ENCODE peak calls at places on chromosome 11, in nine cellular contexts. D, V, R, G, I, K, F, S and T are unnamed samples. For H3K9me3, the result is how much of the 10 kb centered on the place peaks cover.

GRCh38 chr11:124315052-124315451 is 1.3 kb upstream of the OR8D1 start:
- DNase-seq in D (no peak), V (no peak), R (no peak), G (no peak), I (no peak), K (no peak), F (no peak), S (no peak), T (peak)

GRCh38 chr11:112361396-112361795 is 100.7 kb upstream of the PLET1 start:
- DNase-seq in D (no peak), V (no peak), R (no peak), G (no peak), I (no peak), K (no peak), F (no peak), S (no peak), T (no peak)

GRCh38 chr11:99505319-99505718 is 484.6 kb downstream of the CNTN5 start:
- DNase-seq in D (no peak), V (no peak), R (no peak), G (no peak), I (no peak), K (no peak), F (no peak), S (no peak), T (no peak)

GRCh38 chr11:80173487-80174136 is 732.8 kb upstream of the TENM4 start:
- DNase-seq in D (no peak), V (no peak), R (no peak), G (no peak), I (no peak), K (no peak), F (no peak), S (no peak), T (no peak)

GRCh38 chr11:57276857-57277505 is 39.9 kb upstream of the APLNR start:
- DNase-seq in D (no peak), V (no peak), R (no peak), G (no peak), I (no peak), K (no peak), F (no peak), S (no peak), T (no peak)

GRCh38 chr11:66178871-66179270 is 89.6 kb upstream of the RAB1B start:
- DNase-seq in D (no peak), V (no peak), R (no peak), G (no peak), I (no peak), K (no peak), F (no peak), S (no peak), T (no peak)

GRCh38 chr11:47415949-47416472 is 7.6 kb downstream of the SLC39A13 start:
- DNase-seq in D (no peak), V (no peak), R (no peak), G (peak), I (peak), K (no peak), F (no peak), S (peak), T (peak)

GRCh38 chr11:82747471-82747870 is 13.8 kb upstream of the FAM181B start:
- DNase-seq in D (no peak), V (no peak), R (no peak), G (no peak), I (no peak), K (no peak), F (no peak), S (no peak), T (no peak)

GRCh38 chr11:69491071-69492031 is 9.9 kb downstream of the LINC01488 start:
- DNase-seq in D (no peak), V (no peak), R (no peak), G (no peak), I (peak), K (no peak), F (no peak), S (peak), T (no peak)

GRCh38 chr11:38547464-38547863 is 1949.4 kb upstream of the RAG2 start:
- DNase-seq in D (no peak), V (no peak), R (no peak), G (no peak), I (no peak), K (no peak), F (no peak), S (no peak), T (no peak)

GRCh38 chr11:72712168-72712721 is 38.0 kb upstream of the PDE2A start:
- DNase-seq in D (no peak), V (no peak), R (no peak), G (no peak), I (peak), K (no peak), F (no peak), S (peak), T (no peak)

GRCh38 chr11:68842427-68843051 is 823 bp upstream of the CPT1A start:
- DNase-seq in D (no peak), V (no peak), R (no peak), G (no peak), I (peak), K (no peak), F (no peak), S (no peak), T (no peak)

GRCh38 chr11:76656087-76656531 is 14.4 kb downstream of the LRRC32 start:
- DNase-seq in D (no peak), V (no peak), R (peak), G (peak), I (no peak), K (no peak), F (no peak), S (no peak), T (no peak)

GRCh38 chr11:93370260-93370659 is 39.7 kb downstream of the DEUP1 start:
- DNase-seq in D (no peak), V (no peak), R (no peak), G (no peak), I (no peak), K (no peak), F (no peak), S (no peak), T (no peak)

GRCh38 chr11:7186190-7186589 is 65.5 kb upstream of the SYT9 start:
- DNase-seq in D (no peak), V (no peak), R (no peak), G (no peak), I (no peak), K (no peak), F (no peak), S (no peak), T (no peak)

GRCh38 chr11:106262852-106263251 is 185.4 kb downstream of the AASDHPPT start:
- DNase-seq in D (no peak), V (no peak), R (no peak), G (no peak), I (no peak), K (no peak), F (no peak), S (no peak), T (no peak)

GRCh38 chr11:133697603-133698002 is 147.7 kb downstream of the SPATA19 start:
- DNase-seq in D (no peak), V (no peak), R (no peak), G (no peak), I (no peak), K (no peak), F (no peak), S (no peak), T (no peak)

GRCh38 chr11:3609416-3610265 is 32.2 kb downstream of the ART5 start:
- DNase-seq in D (no peak), V (no peak), R (no peak), G (no peak), I (no peak), K (peak), F (no peak), S (no peak), T (no peak)

GRCh38 chr11:124633355-124633754 is 10.7 kb downstream of the TBRG1 start:
- DNase-seq in D (no peak), V (no peak), R (no peak), G (no peak), I (no peak), K (peak), F (no peak), S (no peak), T (no peak)

GRCh38 chr11:77136074-77136473 is 8.0 kb downstream of the MYO7A start:
- DNase-seq in D (no peak), V (no peak), R (no peak), G (no peak), I (no peak), K (no peak), F (no peak), S (no peak), T (no peak)

GRCh38 chr11:36475192-36475591 is 34.9 kb downstream of the TRAF6 start:
- DNase-seq in D (no peak), V (no peak), R (no peak), G (no peak), I (no peak), K (no peak), F (no peak), S (no peak), T (no peak)

GRCh38 chr11:61176446-61176845 is 15.2 kb upstream of the VPS37C start:
- DNase-seq in D (no peak), V (no peak), R (no peak), G (no peak), I (no peak), K (no peak), F (no peak), S (no peak), T (no peak)

GRCh38 chr11:110716361-110716760 is 4.1 kb upstream of the ARHGAP20 start:
- DNase-seq in D (no peak), V (no peak), R (no peak), G (no peak), I (no peak), K (no peak), F (no peak), S (no peak), T (no peak)
- H3K9me3 ChIP-seq in D (under half), V (under half), R (under half), G (under half), I (under half), K (under half), F (under half), S (under half), T (under half)

GRCh38 chr11:518463-519202 is 11.6 kb upstream of the RNH1 start:
- DNase-seq in D (peak), V (peak), R (peak), G (peak), I (peak), K (peak), F (peak), S (peak), T (peak)
- H3K9me3 ChIP-seq in D (under half), V (under half), R (under half), G (under half), I (under half), K (under half), F (under half), S (under half), T (under half)

DNA sequence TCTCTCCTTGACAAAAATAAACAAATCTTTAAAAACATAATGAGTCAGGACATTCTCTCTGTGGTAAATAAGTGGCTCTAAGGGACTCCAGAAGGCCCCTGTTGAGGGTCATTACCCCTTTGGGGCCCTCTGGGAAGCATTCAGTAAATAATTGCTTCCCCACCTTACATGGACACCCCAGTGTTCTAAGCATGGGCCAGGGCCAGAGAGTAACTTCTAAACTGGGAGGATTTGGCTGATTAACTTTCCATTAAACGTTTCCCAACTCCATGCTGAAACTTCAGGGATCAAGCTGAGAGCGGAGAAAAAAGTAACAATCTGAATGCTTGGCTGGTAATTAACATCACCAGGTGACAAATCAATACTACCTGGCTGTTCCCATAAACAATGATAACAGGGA is 783.9 kb upstream of the LRRC4C start:
- DNase-seq in D (no peak), V (no peak), R (no peak), G (no peak), I (no peak), K (no peak), F (no peak), S (no peak), T (no peak)
- H3K9me3 ChIP-seq in D (under half), V (under half), R (under half), G (under half), I (under half), K (under half), F (under half), S (under half), T (under half)

GRCh38 chr11:45180888-45181594 is 34.6 kb downstream of the PRDM11 start:
- DNase-seq in D (peak), V (no peak), R (peak), G (peak), I (peak), K (no peak), F (peak), S (peak), T (peak)

GRCh38 chr11:45181595-45182550 is 35.4 kb downstream of the PRDM11 start:
- DNase-seq in D (no peak), V (no peak), R (no peak), G (no peak), I (no peak), K (no peak), F (no peak), S (peak), T (no peak)

GRCh38 chr11:45184640-45185039 is 38.2 kb downstream of the PRDM11 start:
- DNase-seq in D (no peak), V (no peak), R (no peak), G (no peak), I (no peak), K (no peak), F (no peak), S (no peak), T (no peak)

GRCh38 chr11:45185228-45185729 is 38.8 kb downstream of the PRDM11 start:
- DNase-seq in D (no peak), V (no peak), R (no peak), G (no peak), I (no peak), K (no peak), F (no peak), S (no peak), T (no peak)

GRCh38 chr11:45182902-45183301 is 36.5 kb downstream of the PRDM11 start:
- DNase-seq in D (no peak), V (no peak), R (no peak), G (no peak), I (no peak), K (peak), F (no peak), S (no peak), T (peak)
- H3K9me3 ChIP-seq in D (under half), V (under half), R (under half), G (under half), I (under half), K (under half), F (under half), S (under half), T (under half)

GRCh38 chr11:119829407-119829806 is 100.4 kb upstream of the NECTIN1 start:
- DNase-seq in D (no peak), V (no peak), R (no peak), G (no peak), I (no peak), K (no peak), F (no peak), S (no peak), T (no peak)

GRCh38 chr11:119828011-119828410 is 99.0 kb upstream of the NECTIN1 start:
- DNase-seq in D (no peak), V (no peak), R (no peak), G (no peak), I (no peak), K (no peak), F (no peak), S (no peak), T (no peak)

GRCh38 chr11:119827113-119827512 is 98.1 kb upstream of the NECTIN1 start:
- DNase-seq in D (no peak), V (no peak), R (no peak), G (no peak), I (no peak), K (no peak), F (no peak), S (no peak), T (no peak)

GRCh38 chr11:119830400-119830799 is 101.4 kb upstream of the NECTIN1 start:
- DNase-seq in D (no peak), V (no peak), R (no peak), G (no peak), I (no peak), K (no peak), F (no peak), S (no peak), T (no peak)

DNA sequence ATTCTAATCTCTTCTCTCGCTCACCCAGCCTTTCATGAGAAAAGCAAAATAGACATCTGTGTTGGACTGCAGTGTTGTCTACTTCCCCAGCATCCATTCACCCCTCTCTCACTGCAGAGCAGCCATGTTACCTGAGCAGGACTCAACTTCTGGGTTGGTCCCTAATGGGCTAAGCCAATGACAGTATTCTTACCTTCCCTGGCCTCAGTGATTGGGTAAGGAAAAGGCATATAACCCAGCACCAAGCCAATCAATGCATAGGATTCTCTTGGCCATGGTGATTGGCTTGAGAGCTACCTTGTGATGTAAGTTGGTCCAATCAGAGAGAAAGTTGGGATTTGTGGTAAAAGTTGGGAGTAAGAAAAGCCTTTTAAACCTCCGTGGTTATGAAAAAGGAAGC is 99.8 kb upstream of the NECTIN1 start:
- DNase-seq in D (no peak), V (no peak), R (no peak), G (no peak), I (no peak), K (no peak), F (no peak), S (no peak), T (no peak)
- H3K9me3 ChIP-seq in D (under half), V (under half), R (under half), G (under half), I (under half), K (under half), F (under half), S (under half), T (under half)

DNA sequence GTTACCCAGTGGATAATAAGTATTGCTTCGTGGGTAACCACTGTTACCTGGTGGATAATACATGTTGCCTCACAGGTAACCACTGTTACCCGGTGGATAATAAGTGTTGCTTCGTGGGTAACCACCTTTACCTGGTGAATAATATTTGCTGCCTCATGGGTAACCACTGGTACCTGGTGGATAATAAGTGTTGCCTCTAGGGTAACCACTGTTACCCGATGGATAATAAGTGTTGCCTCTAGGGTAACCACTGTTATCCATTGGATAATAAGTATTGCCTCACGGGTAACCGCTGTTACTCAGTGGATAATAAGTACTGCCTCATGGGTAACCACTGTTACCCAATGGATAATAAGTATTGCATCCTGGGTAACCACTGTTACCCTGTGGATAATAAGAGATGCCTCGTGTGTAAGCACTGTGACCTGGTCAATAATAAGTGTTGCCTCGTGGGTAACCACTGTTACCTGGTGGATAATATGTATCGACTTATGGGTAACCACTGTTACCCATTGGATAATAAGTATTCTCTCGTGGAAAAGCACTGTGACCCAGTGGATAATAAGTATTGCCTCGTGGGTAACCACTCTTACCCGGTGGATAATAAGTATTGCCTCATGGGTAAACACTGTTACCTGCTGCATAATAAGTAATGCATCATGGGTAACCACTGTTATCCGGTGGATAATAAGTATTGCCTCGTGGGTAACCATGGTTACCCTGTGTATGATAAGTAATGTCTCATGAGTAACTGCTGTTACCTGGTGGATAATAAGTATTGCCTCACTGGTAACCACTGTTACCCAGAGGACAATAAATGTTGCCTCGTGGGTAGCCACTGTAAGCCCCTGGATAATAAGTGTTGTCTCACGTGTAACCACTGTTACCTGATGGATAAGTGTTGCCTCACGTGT is 20.1 kb upstream of the NXPE4 start:
- DNase-seq in D (no peak), V (no peak), R (no peak), G (no peak), I (no peak), K (no peak), F (no peak), S (no peak), T (no peak)
- H3K9me3 ChIP-seq in D (under half), V (under half), R (under half), G (under half), I (under half), K (under half), F (under half), S (under half), T (under half)

GRCh38 chr11:1192741-1193325 is 30.0 kb upstream of the MUC5B start:
- DNase-seq in D (no peak), V (no peak), R (peak), G (peak), I (peak), K (no peak), F (no peak), S (no peak), T (no peak)
- H3K9me3 ChIP-seq in D (under half), V (under half), R (under half), G (under half), I (under half), K (under half), F (under half), S (under half), T (under half)